ENCODE peak calls at places on chromosomes 13 and 19, in nine cellular contexts. One of them, this sample, is unnamed.

GRCh38 chr13:30735025-30735967 is at the start of gene ALOX5AP:
- DNase-seq in A549: no peak
- DNase-seq in Daoy: no peak
- DNase-seq in heart left ventricle: no peak
- DNase-seq in MV-4-11: peak; percentile 95
- DNase-seq in mucosa of gallbladder: no peak
- DNase-seq in GM04504: no peak
- DNase-seq in neuronal stem cell: no peak
- DNase-seq in activated T-helper 1 cell treated with anti-CD3 and anti-CD28 coated beads, Interleukin-12 subunit alpha, Interleukin-12 subunit beta, Interleukin-2, Interleukin-4 antibody, amounts not matched to agents 30 ng/mL and 10 ng/mL and 1 ng/mL, durations not matched to agents 14 hours and 24 hours and 36 hours: no peak
- DNase-seq in this sample: no peak

GRCh38 chr13:90510319-90510718 is 837.2 kb upstream of the MIR17HG start:
- DNase-seq in MV-4-11: no peak
- DNase-seq in heart left ventricle: no peak
- DNase-seq in Daoy: no peak
- DNase-seq in GM04504: no peak
- DNase-seq in activated T-helper 1 cell treated with anti-CD3 and anti-CD28 coated beads, Interleukin-12 subunit alpha, Interleukin-12 subunit beta, Interleukin-2, Interleukin-4 antibody, amounts not matched to agents 30 ng/mL and 10 ng/mL and 1 ng/mL, durations not matched to agents 14 hours and 24 hours and 36 hours: no peak
- DNase-seq in A549: no peak
- DNase-seq in neuronal stem cell: no peak
- DNase-seq in mucosa of gallbladder: no peak
- DNase-seq in this sample: no peak

GRCh38 chr19:22893855-22894270 is 61.8 kb downstream of the ZNF723 start:
- DNase-seq in activated T-helper 1 cell treated with anti-CD3 and anti-CD28 coated beads, Interleukin-12 subunit alpha, Interleukin-12 subunit beta, Interleukin-2, Interleukin-4 antibody, amounts not matched to agents 30 ng/mL and 10 ng/mL and 1 ng/mL, durations not matched to agents 14 hours and 24 hours and 36 hours: no peak
- DNase-seq in Daoy: no peak
- DNase-seq in A549: no peak
- DNase-seq in heart left ventricle: no peak
- DNase-seq in neuronal stem cell: no peak
- DNase-seq in GM04504: no peak
- DNase-seq in mucosa of gallbladder: no peak
- DNase-seq in MV-4-11: no peak
- DNase-seq in this sample: no peak

GRCh38 chr19:23351806-23352205 is 43.5 kb downstream of the ZNF91 start:
- DNase-seq in heart left ventricle: no peak
- DNase-seq in neuronal stem cell: no peak
- DNase-seq in MV-4-11: no peak
- DNase-seq in GM04504: no peak
- DNase-seq in activated T-helper 1 cell treated with anti-CD3 and anti-CD28 coated beads, Interleukin-12 subunit alpha, Interleukin-12 subunit beta, Interleukin-2, Interleukin-4 antibody, amounts not matched to agents 30 ng/mL and 10 ng/mL and 1 ng/mL, durations not matched to agents 14 hours and 24 hours and 36 hours: no peak
- DNase-seq in A549: no peak
- DNase-seq in Daoy: no peak
- DNase-seq in mucosa of gallbladder: no peak
- DNase-seq in this sample: no peak

GRCh38 chr19:50607874-50608785 is 31.6 kb downstream of the SYT3 start:
- DNase-seq in activated T-helper 1 cell treated with anti-CD3 and anti-CD28 coated beads, Interleukin-12 subunit alpha, Interleukin-12 subunit beta, Interleukin-2, Interleukin-4 antibody, amounts not matched to agents 30 ng/mL and 10 ng/mL and 1 ng/mL, durations not matched to agents 14 hours and 24 hours and 36 hours: peak; percentile 63
- DNase-seq in A549: peak; percentile 97
- DNase-seq in Daoy: peak; percentile 99
- DNase-seq in heart left ventricle: peak; percentile 77
- DNase-seq in GM04504: peak; percentile 6
- DNase-seq in mucosa of gallbladder: peak; percentile 73
- DNase-seq in MV-4-11: peak; percentile 97
- DNase-seq in neuronal stem cell: peak; percentile 94
- DNase-seq in this sample: peak; percentile 94

GRCh38 chr19:35903550-35904179 is 1.3 kb downstream of the HCST start:
- DNase-seq in activated T-helper 1 cell treated with anti-CD3 and anti-CD28 coated beads, Interleukin-12 subunit alpha, Interleukin-12 subunit beta, Interleukin-2, Interleukin-4 antibody, amounts not matched to agents 30 ng/mL and 10 ng/mL and 1 ng/mL, durations not matched to agents 14 hours and 24 hours and 36 hours: peak; percentile 88
- DNase-seq in Daoy: peak; percentile 92
- DNase-seq in heart left ventricle: peak; percentile 84
- DNase-seq in GM04504: peak; percentile 48
- DNase-seq in neuronal stem cell: no peak
- DNase-seq in A549: peak; percentile 76
- DNase-seq in mucosa of gallbladder: peak; percentile 83
- DNase-seq in MV-4-11: peak; percentile 99
- DNase-seq in this sample: no peak

GRCh38 chr13:48241651-48242050 is 8.6 kb downstream of the ITM2B start:
- DNase-seq in GM04504: no peak
- DNase-seq in Daoy: no peak
- DNase-seq in A549: no peak
- DNase-seq in mucosa of gallbladder: no peak
- DNase-seq in MV-4-11: no peak
- DNase-seq in activated T-helper 1 cell treated with anti-CD3 and anti-CD28 coated beads, Interleukin-12 subunit alpha, Interleukin-12 subunit beta, Interleukin-2, Interleukin-4 antibody, amounts not matched to agents 30 ng/mL and 10 ng/mL and 1 ng/mL, durations not matched to agents 14 hours and 24 hours and 36 hours: no peak
- DNase-seq in neuronal stem cell: no peak
- DNase-seq in heart left ventricle: no peak
- DNase-seq in this sample: no peak

GRCh38 chr19:40443930-40444180 is 280 bp downstream of the SERTAD3 start:
- DNase-seq in Daoy: no peak
- DNase-seq in MV-4-11: peak; percentile 65
- DNase-seq in A549: peak; percentile 73
- DNase-seq in GM04504: no peak
- DNase-seq in heart left ventricle: no peak
- DNase-seq in mucosa of gallbladder: no peak
- DNase-seq in neuronal stem cell: peak; percentile 79
- DNase-seq in activated T-helper 1 cell treated with anti-CD3 and anti-CD28 coated beads, Interleukin-12 subunit alpha, Interleukin-12 subunit beta, Interleukin-2, Interleukin-4 antibody, amounts not matched to agents 30 ng/mL and 10 ng/mL and 1 ng/mL, durations not matched to agents 14 hours and 24 hours and 36 hours: no peak
- DNase-seq in this sample: no peak

GRCh38 chr13:44605711-44606110 is 29.6 kb upstream of the TSC22D1 start:
- DNase-seq in mucosa of gallbladder: no peak
- DNase-seq in heart left ventricle: no peak
- DNase-seq in GM04504: no peak
- DNase-seq in Daoy: no peak
- DNase-seq in A549: no peak
- DNase-seq in MV-4-11: no peak
- DNase-seq in neuronal stem cell: no peak
- DNase-seq in activated T-helper 1 cell treated with anti-CD3 and anti-CD28 coated beads, Interleukin-12 subunit alpha, Interleukin-12 subunit beta, Interleukin-2, Interleukin-4 antibody, amounts not matched to agents 30 ng/mL and 10 ng/mL and 1 ng/mL, durations not matched to agents 14 hours and 24 hours and 36 hours: no peak
- DNase-seq in this sample: no peak

GRCh38 chr13:75437582-75438318 is 44.2 kb downstream of the TBC1D4 start:
- DNase-seq in Daoy: no peak
- DNase-seq in mucosa of gallbladder: no peak
- DNase-seq in GM04504: no peak
- DNase-seq in activated T-helper 1 cell treated with anti-CD3 and anti-CD28 coated beads, Interleukin-12 subunit alpha, Interleukin-12 subunit beta, Interleukin-2, Interleukin-4 antibody, amounts not matched to agents 30 ng/mL and 10 ng/mL and 1 ng/mL, durations not matched to agents 14 hours and 24 hours and 36 hours: no peak
- DNase-seq in neuronal stem cell: no peak
- DNase-seq in MV-4-11: peak; percentile 3
- DNase-seq in A549: no peak
- DNase-seq in heart left ventricle: no peak
- DNase-seq in this sample: no peak

GRCh38 chr13:20923272-20923671 is 20.7 kb upstream of the XPO4 start:
- DNase-seq in MV-4-11: no peak
- DNase-seq in heart left ventricle: peak; percentile 56
- DNase-seq in neuronal stem cell: no peak
- DNase-seq in mucosa of gallbladder: no peak
- DNase-seq in GM04504: no peak
- DNase-seq in activated T-helper 1 cell treated with anti-CD3 and anti-CD28 coated beads, Interleukin-12 subunit alpha, Interleukin-12 subunit beta, Interleukin-2, Interleukin-4 antibody, amounts not matched to agents 30 ng/mL and 10 ng/mL and 1 ng/mL, durations not matched to agents 14 hours and 24 hours and 36 hours: no peak
- DNase-seq in Daoy: no peak
- DNase-seq in A549: no peak
- DNase-seq in this sample: no peak

GRCh38 chr19:38869836-38870607 is 8.1 kb downstream of the RINL start:
- DNase-seq in Daoy: peak; percentile 83
- DNase-seq in A549: peak; percentile 93
- DNase-seq in mucosa of gallbladder: peak; percentile 82
- DNase-seq in heart left ventricle: peak; percentile 86
- DNase-seq in neuronal stem cell: peak; percentile 77
- DNase-seq in activated T-helper 1 cell treated with anti-CD3 and anti-CD28 coated beads, Interleukin-12 subunit alpha, Interleukin-12 subunit beta, Interleukin-2, Interleukin-4 antibody, amounts not matched to agents 30 ng/mL and 10 ng/mL and 1 ng/mL, durations not matched to agents 14 hours and 24 hours and 36 hours: peak; percentile 92
- DNase-seq in GM04504: peak; percentile 31
- DNase-seq in MV-4-11: peak; percentile 65
- DNase-seq in this sample: no peak

GRCh38 chr19:53541971-53542370 is 4.0 kb downstream of the ZNF331 start:
- DNase-seq in mucosa of gallbladder: no peak
- DNase-seq in activated T-helper 1 cell treated with anti-CD3 and anti-CD28 coated beads, Interleukin-12 subunit alpha, Interleukin-12 subunit beta, Interleukin-2, Interleukin-4 antibody, amounts not matched to agents 30 ng/mL and 10 ng/mL and 1 ng/mL, durations not matched to agents 14 hours and 24 hours and 36 hours: no peak
- DNase-seq in neuronal stem cell: no peak
- DNase-seq in heart left ventricle: no peak
- DNase-seq in Daoy: no peak
- DNase-seq in A549: no peak
- DNase-seq in GM04504: no peak
- DNase-seq in MV-4-11: no peak
- DNase-seq in this sample: no peak

GRCh38 chr13:94173312-94173854 is 306.1 kb downstream of the DCT start:
- DNase-seq in MV-4-11: no peak
- DNase-seq in activated T-helper 1 cell treated with anti-CD3 and anti-CD28 coated beads, Interleukin-12 subunit alpha, Interleukin-12 subunit beta, Interleukin-2, Interleukin-4 antibody, amounts not matched to agents 30 ng/mL and 10 ng/mL and 1 ng/mL, durations not matched to agents 14 hours and 24 hours and 36 hours: no peak
- DNase-seq in mucosa of gallbladder: no peak
- DNase-seq in neuronal stem cell: no peak
- DNase-seq in Daoy: peak; percentile 11
- DNase-seq in A549: no peak
- DNase-seq in GM04504: no peak
- DNase-seq in heart left ventricle: no peak
- DNase-seq in this sample: no peak

GRCh38 chr13:36098080-36098479 is 33.1 kb downstream of the DCLK1 start:
- DNase-seq in neuronal stem cell: no peak
- DNase-seq in heart left ventricle: no peak
- DNase-seq in MV-4-11: no peak
- DNase-seq in A549: no peak
- DNase-seq in GM04504: no peak
- DNase-seq in Daoy: peak; percentile 1
- DNase-seq in mucosa of gallbladder: no peak
- DNase-seq in activated T-helper 1 cell treated with anti-CD3 and anti-CD28 coated beads, Interleukin-12 subunit alpha, Interleukin-12 subunit beta, Interleukin-2, Interleukin-4 antibody, amounts not matched to agents 30 ng/mL and 10 ng/mL and 1 ng/mL, durations not matched to agents 14 hours and 24 hours and 36 hours: no peak
- DNase-seq in this sample: no peak

GRCh38 chr13:57030671-57031070 is 110.0 kb upstream of the PRR20A start:
- DNase-seq in heart left ventricle: no peak
- DNase-seq in activated T-helper 1 cell treated with anti-CD3 and anti-CD28 coated beads, Interleukin-12 subunit alpha, Interleukin-12 subunit beta, Interleukin-2, Interleukin-4 antibody, amounts not matched to agents 30 ng/mL and 10 ng/mL and 1 ng/mL, durations not matched to agents 14 hours and 24 hours and 36 hours: no peak
- DNase-seq in neuronal stem cell: no peak
- DNase-seq in mucosa of gallbladder: no peak
- DNase-seq in Daoy: no peak
- DNase-seq in A549: no peak
- DNase-seq in MV-4-11: no peak
- DNase-seq in GM04504: no peak
- DNase-seq in this sample: no peak

GRCh38 chr19:54172764-54173699 is at the start of gene TMC4:
- DNase-seq in MV-4-11: peak; percentile 19
- DNase-seq in neuronal stem cell: no peak
- DNase-seq in heart left ventricle: peak; percentile 55
- DNase-seq in mucosa of gallbladder: peak; percentile 77
- DNase-seq in A549: no peak
- DNase-seq in GM04504: no peak
- DNase-seq in activated T-helper 1 cell treated with anti-CD3 and anti-CD28 coated beads, Interleukin-12 subunit alpha, Interleukin-12 subunit beta, Interleukin-2, Interleukin-4 antibody, amounts not matched to agents 30 ng/mL and 10 ng/mL and 1 ng/mL, durations not matched to agents 14 hours and 24 hours and 36 hours: no peak
- DNase-seq in Daoy: no peak
- DNase-seq in this sample: no peak

GRCh38 chr13:110047511-110047910 is 259.4 kb downstream of the COL4A1 start:
- DNase-seq in activated T-helper 1 cell treated with anti-CD3 and anti-CD28 coated beads, Interleukin-12 subunit alpha, Interleukin-12 subunit beta, Interleukin-2, Interleukin-4 antibody, amounts not matched to agents 30 ng/mL and 10 ng/mL and 1 ng/mL, durations not matched to agents 14 hours and 24 hours and 36 hours: no peak
- DNase-seq in Daoy: peak; percentile 71
- DNase-seq in A549: no peak
- DNase-seq in mucosa of gallbladder: peak; percentile 55
- DNase-seq in heart left ventricle: peak; percentile 91
- DNase-seq in MV-4-11: no peak
- DNase-seq in neuronal stem cell: no peak
- DNase-seq in GM04504: no peak
- DNase-seq in this sample: no peak

GRCh38 chr13:30936920-30937319 is 4.5 kb downstream of the TEX26 start:
- DNase-seq in mucosa of gallbladder: no peak
- DNase-seq in GM04504: no peak
- DNase-seq in Daoy: no peak
- DNase-seq in heart left ventricle: no peak
- DNase-seq in activated T-helper 1 cell treated with anti-CD3 and anti-CD28 coated beads, Interleukin-12 subunit alpha, Interleukin-12 subunit beta, Interleukin-2, Interleukin-4 antibody, amounts not matched to agents 30 ng/mL and 10 ng/mL and 1 ng/mL, durations not matched to agents 14 hours and 24 hours and 36 hours: no peak
- DNase-seq in A549: no peak
- DNase-seq in MV-4-11: no peak
- DNase-seq in neuronal stem cell: no peak
- DNase-seq in this sample: no peak

GRCh38 chr13:73307481-73307880 is 248.7 kb downstream of the KLF5 start:
- DNase-seq in mucosa of gallbladder: no peak
- DNase-seq in Daoy: no peak
- DNase-seq in neuronal stem cell: no peak
- DNase-seq in activated T-helper 1 cell treated with anti-CD3 and anti-CD28 coated beads, Interleukin-12 subunit alpha, Interleukin-12 subunit beta, Interleukin-2, Interleukin-4 antibody, amounts not matched to agents 30 ng/mL and 10 ng/mL and 1 ng/mL, durations not matched to agents 14 hours and 24 hours and 36 hours: no peak
- DNase-seq in GM04504: no peak
- DNase-seq in MV-4-11: no peak
- DNase-seq in heart left ventricle: no peak
- DNase-seq in A549: no peak
- DNase-seq in this sample: no peak

GRCh38 chr13:110798595-110798994 is 85.1 kb downstream of the ING1 start:
- DNase-seq in A549: no peak
- DNase-seq in Daoy: no peak
- DNase-seq in neuronal stem cell: no peak
- DNase-seq in heart left ventricle: no peak
- DNase-seq in mucosa of gallbladder: no peak
- DNase-seq in MV-4-11: no peak
- DNase-seq in activated T-helper 1 cell treated with anti-CD3 and anti-CD28 coated beads, Interleukin-12 subunit alpha, Interleukin-12 subunit beta, Interleukin-2, Interleukin-4 antibody, amounts not matched to agents 30 ng/mL and 10 ng/mL and 1 ng/mL, durations not matched to agents 14 hours and 24 hours and 36 hours: no peak
- DNase-seq in GM04504: no peak
- DNase-seq in this sample: no peak

GRCh38 chr19:16160943-16161560 is 12.3 kb downstream of the CIB3 start:
- DNase-seq in A549: peak; percentile 54
- DNase-seq in GM04504: peak; percentile 28
- DNase-seq in mucosa of gallbladder: no peak
- DNase-seq in heart left ventricle: no peak
- DNase-seq in Daoy: peak; percentile 91
- DNase-seq in activated T-helper 1 cell treated with anti-CD3 and anti-CD28 coated beads, Interleukin-12 subunit alpha, Interleukin-12 subunit beta, Interleukin-2, Interleukin-4 antibody, amounts not matched to agents 30 ng/mL and 10 ng/mL and 1 ng/mL, durations not matched to agents 14 hours and 24 hours and 36 hours: no peak
- DNase-seq in MV-4-11: peak; percentile 87
- DNase-seq in neuronal stem cell: no peak
- DNase-seq in this sample: no peak

GRCh38 chr19:18520848-18521691 is 800 bp downstream of the ELL start:
- DNase-seq in MV-4-11: peak; percentile 50
- DNase-seq in A549: no peak
- DNase-seq in GM04504: no peak
- DNase-seq in neuronal stem cell: peak; percentile 26
- DNase-seq in Daoy: peak; percentile 40
- DNase-seq in heart left ventricle: peak; percentile 58
- DNase-seq in mucosa of gallbladder: peak; percentile 41
- DNase-seq in activated T-helper 1 cell treated with anti-CD3 and anti-CD28 coated beads, Interleukin-12 subunit alpha, Interleukin-12 subunit beta, Interleukin-2, Interleukin-4 antibody, amounts not matched to agents 30 ng/mL and 10 ng/mL and 1 ng/mL, durations not matched to agents 14 hours and 24 hours and 36 hours: no peak
- DNase-seq in this sample: no peak

GRCh38 chr13:101416181-101417042 is at the start of gene NALCN:
- DNase-seq in mucosa of gallbladder: no peak
- DNase-seq in GM04504: no peak
- DNase-seq in Daoy: peak; percentile 19
- DNase-seq in activated T-helper 1 cell treated with anti-CD3 and anti-CD28 coated beads, Interleukin-12 subunit alpha, Interleukin-12 subunit beta, Interleukin-2, Interleukin-4 antibody, amounts not matched to agents 30 ng/mL and 10 ng/mL and 1 ng/mL, durations not matched to agents 14 hours and 24 hours and 36 hours: no peak
- DNase-seq in heart left ventricle: peak; percentile 55
- DNase-seq in neuronal stem cell: peak; percentile 31
- DNase-seq in MV-4-11: no peak
- DNase-seq in A549: peak; percentile 6
- DNase-seq in this sample: no peak

GRCh38 chr19:44684892-44685847 is 13.8 kb upstream of the CEACAM16 start:
- DNase-seq in GM04504: peak; percentile 81
- DNase-seq in Daoy: peak; percentile 89
- DNase-seq in MV-4-11: peak; percentile 48
- DNase-seq in A549: peak; percentile 95
- DNase-seq in heart left ventricle: no peak
- DNase-seq in activated T-helper 1 cell treated with anti-CD3 and anti-CD28 coated beads, Interleukin-12 subunit alpha, Interleukin-12 subunit beta, Interleukin-2, Interleukin-4 antibody, amounts not matched to agents 30 ng/mL and 10 ng/mL and 1 ng/mL, durations not matched to agents 14 hours and 24 hours and 36 hours: no peak
- DNase-seq in mucosa of gallbladder: peak; percentile 29
- DNase-seq in neuronal stem cell: peak; percentile 17
- DNase-seq in this sample: peak; percentile 39

GRCh38 chr13:110520431-110521295 is 40.9 kb downstream of the RAB20 start:
- DNase-seq in GM04504: peak; percentile 66
- DNase-seq in activated T-helper 1 cell treated with anti-CD3 and anti-CD28 coated beads, Interleukin-12 subunit alpha, Interleukin-12 subunit beta, Interleukin-2, Interleukin-4 antibody, amounts not matched to agents 30 ng/mL and 10 ng/mL and 1 ng/mL, durations not matched to agents 14 hours and 24 hours and 36 hours: no peak
- DNase-seq in mucosa of gallbladder: peak; percentile 92
- DNase-seq in neuronal stem cell: no peak
- DNase-seq in Daoy: no peak
- DNase-seq in MV-4-11: peak; percentile 96
- DNase-seq in A549: no peak
- DNase-seq in heart left ventricle: peak; percentile 83
- DNase-seq in this sample: no peak

GRCh38 chr19:42114412-42114811 is 17.8 kb downstream of the POU2F2 start:
- DNase-seq in mucosa of gallbladder: no peak
- DNase-seq in GM04504: no peak
- DNase-seq in Daoy: peak; percentile 61
- DNase-seq in activated T-helper 1 cell treated with anti-CD3 and anti-CD28 coated beads, Interleukin-12 subunit alpha, Interleukin-12 subunit beta, Interleukin-2, Interleukin-4 antibody, amounts not matched to agents 30 ng/mL and 10 ng/mL and 1 ng/mL, durations not matched to agents 14 hours and 24 hours and 36 hours: no peak
- DNase-seq in MV-4-11: peak; percentile 46
- DNase-seq in neuronal stem cell: no peak
- DNase-seq in A549: no peak
- DNase-seq in heart left ventricle: no peak
- DNase-seq in this sample: no peak

GRCh38 chr19:9786342-9786741 is 17.8 kb upstream of the ZNF846 start:
- DNase-seq in MV-4-11: no peak
- DNase-seq in neuronal stem cell: no peak
- DNase-seq in mucosa of gallbladder: no peak
- DNase-seq in GM04504: no peak
- DNase-seq in heart left ventricle: no peak
- DNase-seq in activated T-helper 1 cell treated with anti-CD3 and anti-CD28 coated beads, Interleukin-12 subunit alpha, Interleukin-12 subunit beta, Interleukin-2, Interleukin-4 antibody, amounts not matched to agents 30 ng/mL and 10 ng/mL and 1 ng/mL, durations not matched to agents 14 hours and 24 hours and 36 hours: no peak
- DNase-seq in A549: no peak
- DNase-seq in Daoy: no peak
- DNase-seq in this sample: no peak

GRCh38 chr19:51361228-51361627 is 5.0 kb downstream of the ETFB start:
- DNase-seq in heart left ventricle: no peak
- DNase-seq in Daoy: no peak
- DNase-seq in MV-4-11: no peak
- DNase-seq in neuronal stem cell: no peak
- DNase-seq in A549: no peak
- DNase-seq in activated T-helper 1 cell treated with anti-CD3 and anti-CD28 coated beads, Interleukin-12 subunit alpha, Interleukin-12 subunit beta, Interleukin-2, Interleukin-4 antibody, amounts not matched to agents 30 ng/mL and 10 ng/mL and 1 ng/mL, durations not matched to agents 14 hours and 24 hours and 36 hours: no peak
- DNase-seq in mucosa of gallbladder: no peak
- DNase-seq in GM04504: no peak
- DNase-seq in this sample: no peak

GRCh38 chr19:38229585-38230073 is 5.6 kb upstream of the DPF1 start:
- DNase-seq in MV-4-11: peak; percentile 45
- DNase-seq in A549: peak; percentile 93
- DNase-seq in heart left ventricle: peak; percentile 80
- DNase-seq in activated T-helper 1 cell treated with anti-CD3 and anti-CD28 coated beads, Interleukin-12 subunit alpha, Interleukin-12 subunit beta, Interleukin-2, Interleukin-4 antibody, amounts not matched to agents 30 ng/mL and 10 ng/mL and 1 ng/mL, durations not matched to agents 14 hours and 24 hours and 36 hours: peak; percentile 68
- DNase-seq in mucosa of gallbladder: peak; percentile 32
- DNase-seq in Daoy: peak; percentile 95
- DNase-seq in GM04504: peak; percentile 77
- DNase-seq in neuronal stem cell: peak; percentile 75
- DNase-seq in this sample: peak; percentile 57

GRCh38 chr13:110154370-110155031 is 152.5 kb downstream of the COL4A1 start:
- DNase-seq in activated T-helper 1 cell treated with anti-CD3 and anti-CD28 coated beads, Interleukin-12 subunit alpha, Interleukin-12 subunit beta, Interleukin-2, Interleukin-4 antibody, amounts not matched to agents 30 ng/mL and 10 ng/mL and 1 ng/mL, durations not matched to agents 14 hours and 24 hours and 36 hours: no peak
- DNase-seq in Daoy: no peak
- DNase-seq in GM04504: no peak
- DNase-seq in heart left ventricle: no peak
- DNase-seq in MV-4-11: peak; percentile 79
- DNase-seq in A549: no peak
- DNase-seq in neuronal stem cell: no peak
- DNase-seq in mucosa of gallbladder: no peak
- DNase-seq in this sample: no peak

This sample was measured in NT2/D1.